ENCODE peak calls at places on chromosome 2, in four cellular contexts. I is ureter, G is C1 segment of cervical spinal cord, C is SK-MEL-5. N is an unnamed sample.

GRCh38 chr2:104321800-104322164 is 532.1 kb upstream of the POU3F3 start:
- DNase-seq in C (no peak), G (no peak), I (no peak), N (no peak)

GRCh38 chr2:239027431-239028252 is 179.8 kb downstream of the TWIST2 start:
- DNase-seq in I (no peak), C (no peak), G (no peak), N (no peak)

GRCh38 chr2:225464346-225465025 is 65.0 kb downstream of the NYAP2 start:
- DNase-seq in I (no peak), G (no peak), C (no peak), N (no peak)

GRCh38 chr2:63347361-63347760 is 240.9 kb downstream of the WDPCP start:
- DNase-seq in C (no peak), I (no peak), G (no peak), N (no peak)

GRCh38 chr2:180056367-180057118 is 49.4 kb upstream of the CWC22 start:
- DNase-seq in C (no peak), G (no peak), I (no peak), N (no peak)

GRCh38 chr2:212979799-212980198 is 171.6 kb downstream of the IKZF2 start:
- DNase-seq in C (no peak), G (no peak), I (no peak), N (no peak)

GRCh38 chr2:214830794-214831346 is 21.4 kb upstream of the BARD1 start:
- DNase-seq in C (peak; percentile 44), I (no peak), G (no peak), N (no peak)

GRCh38 chr2:85173909-85174308 is 40.7 kb downstream of the TCF7L1 start:
- DNase-seq in C (no peak), I (no peak), G (no peak), N (no peak)